ENCODE peak calls at places on chromosome 6, in four cellular contexts. W, O, A and J are unnamed samples.

GRCh38 chr6:170444811-170445211 is 108.3 kb downstream of the PSMB1 start:
- DNase-seq in A (no peak), W (no peak), O (no peak), J (no peak)

GRCh38 chr6:141195251-141195832 is 937.4 kb upstream of the GJE1 start:
- DNase-seq in A (no peak), O (no peak), W (no peak), J (no peak)

GRCh38 chr6:10412165-10412947 is 2.5 kb downstream of the TFAP2A start:
- DNase-seq in O (peak; percentile 79), A (peak; percentile 90), W (no peak), J (peak; percentile 72)

GRCh38 chr6:130517444-130517931 is 151.7 kb downstream of the TMEM200A start:
- DNase-seq in O (peak; percentile 8), A (no peak), W (no peak), J (peak; percentile 38)

GRCh38 chr6:155974359-155974758 is 518.7 kb upstream of the NOX3 start:
- DNase-seq in A (peak; percentile 49), W (no peak), O (no peak), J (no peak)

GRCh38 chr6:134676307-134677281 is 273.3 kb downstream of the ALDH8A1 start:
- DNase-seq in O (no peak), W (no peak), A (peak; percentile 79), J (no peak)

GRCh38 chr6:1792989-1793388 is 183.3 kb downstream of the FOXC1 start:
- DNase-seq in A (no peak), W (no peak), O (peak; percentile 12), J (peak; percentile 62)

GRCh38 chr6:106431972-106432371 is 71.5 kb downstream of the CRYBG1 start:
- DNase-seq in A (no peak), O (no peak), W (no peak), J (no peak)

GRCh38 chr6:158837684-158838625 is 18.8 kb upstream of the EZR start:
- DNase-seq in A (no peak), O (no peak), W (no peak), J (no peak)

GRCh38 chr6:29943053-29943966 is 978 bp downstream of the HLA-A start:
- DNase-seq in W (no peak), A (peak; percentile 75), O (no peak), J (no peak)

GRCh38 chr6:19380287-19380686 is 456.9 kb upstream of the ID4 start:
- DNase-seq in O (no peak), W (no peak), A (no peak), J (peak; percentile 30)

GRCh38 chr6:43846556-43846955 is 76.5 kb downstream of the VEGFA start:
- DNase-seq in O (no peak), W (no peak), A (no peak), J (no peak)

GRCh38 chr6:75460636-75461035 is 33.0 kb downstream of the FILIP1 start:
- DNase-seq in W (no peak), A (no peak), O (no peak), J (no peak)

GRCh38 chr6:80446454-80447045 is 340.1 kb downstream of the BCKDHB start:
- DNase-seq in O (no peak), W (no peak), A (no peak), J (no peak)

GRCh38 chr6:41965429-41966213 is 24.0 kb upstream of the CCND3 start:
- DNase-seq in O (no peak), A (no peak), W (no peak), J (no peak)

GRCh38 chr6:41966961-41967311 is 25.3 kb upstream of the CCND3 start:
- DNase-seq in O (peak; percentile 74), W (no peak), A (no peak), J (peak; percentile 72)

GRCh38 chr6:41967312-41968287 is 26.0 kb upstream of the CCND3 start:
- DNase-seq in W (no peak), O (peak; percentile 50), A (no peak), J (peak; percentile 49)

GRCh38 chr6:41964201-41964887 is 22.7 kb upstream of the CCND3 start:
- DNase-seq in A (no peak), O (no peak), W (no peak), J (no peak)

DNA sequence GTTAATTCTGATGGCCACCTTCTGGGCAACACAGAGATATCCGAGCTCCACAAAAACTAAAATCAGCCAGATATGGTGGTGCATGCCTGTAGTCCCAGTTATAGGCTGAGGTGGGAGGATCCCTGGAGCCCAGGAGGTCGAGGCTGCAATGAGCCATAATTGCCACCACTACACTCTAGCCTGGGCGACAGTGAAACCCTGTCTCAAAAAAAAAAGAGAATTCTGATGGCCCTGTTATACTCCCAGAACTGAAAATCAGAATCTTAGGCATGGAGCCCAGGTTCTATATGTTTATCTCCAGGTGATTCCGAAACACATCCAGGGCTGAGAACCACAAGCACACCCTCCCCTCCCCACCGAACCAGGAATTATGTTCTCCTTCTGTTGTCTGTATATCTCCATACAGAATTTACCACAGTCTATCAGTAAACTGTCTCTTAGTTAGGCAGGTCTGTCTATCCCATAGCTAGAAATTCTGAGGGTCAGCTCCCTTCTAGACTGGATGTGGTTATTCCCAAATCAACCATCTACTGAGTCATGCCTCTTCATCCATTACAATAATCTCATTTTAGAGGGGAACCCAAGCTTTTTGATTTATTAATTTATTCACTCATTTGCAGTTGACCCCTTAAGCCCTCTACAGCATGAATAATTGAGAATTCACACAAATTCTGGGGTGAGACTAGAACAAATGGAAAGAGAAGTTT is 24.8 kb upstream of the CCND3 start:
- DNase-seq in A (no peak), O (no peak), W (no peak), J (no peak)
- H3K27ac ChIP-seq in A (no peak overlapping the region), O (peak overlapping the region; percentile 98), W (no peak overlapping the region), J (no peak overlapping the region)

DNA sequence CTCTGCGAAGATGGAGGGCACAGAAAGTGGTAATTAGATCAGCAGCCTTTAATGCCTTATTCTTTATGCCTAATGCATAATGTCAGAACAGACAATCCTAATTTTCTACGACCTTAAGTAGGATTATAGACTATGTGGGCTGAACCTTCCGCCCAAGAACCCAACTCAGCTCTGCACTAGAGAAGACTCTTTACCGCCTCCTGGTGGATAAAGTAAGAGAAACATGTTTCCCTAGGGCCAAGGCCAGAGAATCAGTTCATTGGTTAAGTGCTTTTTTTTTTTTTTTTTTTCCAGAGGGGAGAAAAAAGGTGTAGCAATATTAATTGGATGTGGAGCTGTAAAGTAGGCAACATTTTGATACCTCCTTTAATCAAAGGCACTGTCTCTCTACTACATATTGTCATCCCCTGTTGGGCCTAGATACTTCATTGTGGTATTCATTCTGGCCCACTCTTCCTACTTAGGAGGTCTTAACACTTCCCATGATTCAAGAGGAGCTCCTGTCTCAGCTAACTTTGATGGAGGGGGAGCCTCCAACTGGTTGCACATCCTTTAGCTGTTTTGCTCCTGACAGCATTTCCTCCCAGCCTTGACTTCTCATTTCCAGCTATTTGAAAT is 124.9 kb upstream of the NRN1 start:
- DNase-seq in W (no peak), A (no peak), O (no peak), J (no peak)
- TF ChIP-seq CTCF in W (peak; percentile 5), A (peak; percentile 23), O (peak; percentile 50), J (peak; percentile 16)

GRCh38 chr6:14035448-14035847 is 82.1 kb upstream of the CD83 start:
- DNase-seq in W (no peak), A (no peak), O (peak; percentile 49), J (peak; percentile 18)

GRCh38 chr6:14036911-14037310 is 80.7 kb upstream of the CD83 start:
- DNase-seq in W (no peak), O (no peak), A (no peak), J (no peak)

GRCh38 chr6:14039038-14039437 is 78.5 kb upstream of the CD83 start:
- DNase-seq in A (no peak), O (no peak), W (no peak), J (no peak)

GRCh38 chr6:14038636-14039035 is 78.9 kb upstream of the CD83 start:
- DNase-seq in W (no peak), A (no peak), O (no peak), J (no peak)

GRCh38 chr6:14037402-14038277 is 79.9 kb upstream of the CD83 start:
- DNase-seq in W (no peak), O (no peak), A (no peak), J (no peak)
- H3K27ac ChIP-seq in W (no peak overlapping the region), O (no peak overlapping the region), A (no peak overlapping the region), J (no peak overlapping the region)

GRCh38 chr6:143962644-143962929 is 45.5 kb downstream of the PLAGL1 start:
- DNase-seq in A (no peak), W (no peak), O (peak; percentile 7), J (peak; percentile 13)
- TF ChIP-seq CTCF in A (no peak), W (peak; percentile 11), O (peak; percentile 58), J (no peak)

GRCh38 chr6:52284460-52285173 is at the start of gene MCM3:
- DNase-seq in W (peak; percentile 98), A (peak; percentile 98), O (peak; percentile 97), J (peak; percentile 99)

GRCh38 chr6:52285174-52286068 is 879 bp upstream of the MCM3 start:
- DNase-seq in O (no peak), W (no peak), A (no peak), J (no peak)

GRCh38 chr6:52286798-52287432 is 2.4 kb upstream of the MCM3 start:
- DNase-seq in O (peak; percentile 55), W (peak; percentile 81), A (no peak), J (peak; percentile 55)

GRCh38 chr6:52283111-52283510 is 1.4 kb downstream of the MCM3 start:
- DNase-seq in W (no peak), A (no peak), O (no peak), J (no peak)

DNA sequence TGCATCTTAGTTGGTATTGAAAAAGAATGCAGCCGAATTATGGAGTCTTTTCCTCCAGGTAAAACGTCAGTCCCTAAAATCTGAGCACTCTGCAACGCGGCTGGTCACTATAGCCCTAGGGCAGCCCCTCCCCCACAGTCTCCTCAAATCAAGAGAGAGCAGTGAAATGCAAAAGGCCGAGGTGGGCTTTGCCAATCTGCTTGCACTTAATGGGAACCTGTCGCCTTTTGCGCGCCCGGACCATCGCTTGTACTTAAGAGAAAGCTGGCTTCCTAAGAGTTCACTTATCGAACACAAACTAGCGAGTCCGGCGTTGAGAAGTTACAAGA is 447 bp downstream of the MCM3 start:
- DNase-seq in W (peak; percentile 43), A (peak; percentile 84), O (no peak), J (peak; percentile 20)
- H3K27ac ChIP-seq in W (peak overlapping the region; percentile 67), A (no peak overlapping the region), O (peak overlapping the region; percentile 49), J (peak overlapping the region; percentile 86)

GRCh38 chr6:128275681-128276080 is 244.7 kb downstream of the PTPRK start:
- DNase-seq in W (no peak), O (no peak), A (no peak), J (no peak)

GRCh38 chr6:128271011-128271410 is 249.4 kb downstream of the PTPRK start:
- DNase-seq in O (no peak), A (no peak), W (no peak), J (no peak)

GRCh38 chr6:128275030-128275429 is 245.4 kb downstream of the PTPRK start:
- DNase-seq in W (no peak), A (no peak), O (no peak), J (no peak)

GRCh38 chr6:128266946-128267345 is 253.5 kb downstream of the PTPRK start:
- DNase-seq in W (no peak), O (no peak), A (no peak), J (no peak)

GRCh38 chr6:128271527-128271926 is 248.9 kb downstream of the PTPRK start:
- DNase-seq in A (no peak), W (no peak), O (no peak), J (no peak)
- TF ChIP-seq CTCF in A (no peak), W (no peak), O (no peak), J (no peak)